ENCODE peak calls at places on chromosomes 4 and X, in four cellular contexts. Y, P, W and Z are unnamed samples.

GRCh38 chr4:184732126-184732525 is 1.8 kb downstream of the CENPU start:
- DNase-seq in Y (no peak), P (no peak), W (no peak), Z (no peak)

GRCh38 chrX:16222123-16222522 is 54.8 kb downstream of the MAGEB17 start:
- DNase-seq in Y (no peak), P (no peak), W (no peak), Z (no peak)

GRCh38 chr4:137609693-137610450 is 77.6 kb upstream of the PCDH18 start:
- DNase-seq in Y (no peak), P (no peak), W (no peak), Z (no peak)

GRCh38 chr4:128385683-128386304 is 98.2 kb upstream of the PGRMC2 start:
- DNase-seq in Y (no peak), P (no peak), W (no peak), Z (peak; percentile 34)

GRCh38 chr4:32569844-32570243 is 1849.7 kb downstream of the PCDH7 start:
- DNase-seq in Y (no peak), P (no peak), W (no peak), Z (no peak)

GRCh38 chrX:140087865-140088264 is 122.5 kb upstream of the CXorf66 start:
- DNase-seq in Y (no peak), P (no peak), W (no peak), Z (no peak)

GRCh38 chr4:152106113-152106763 is 345.4 kb upstream of the GATB start:
- DNase-seq in Y (peak; percentile 57), P (peak; percentile 38), W (peak; percentile 53), Z (no peak)

GRCh38 chr4:110869862-110870577 is 247.1 kb upstream of the PITX2 start:
- DNase-seq in Y (no peak), P (no peak), W (no peak), Z (no peak)

GRCh38 chrX:22276781-22277180 is 4.1 kb downstream of the CBLL2 start:
- DNase-seq in Y (no peak), P (no peak), W (no peak), Z (no peak)

GRCh38 chr4:186693159-186693815 is 30.4 kb downstream of the FAT1 start:
- DNase-seq in Y (peak; percentile 69), P (peak; percentile 83), W (no peak), Z (no peak)

GRCh38 chrX:122517781-122518180 is 666.3 kb upstream of the GRIA3 start:
- DNase-seq in Y (no peak), P (no peak), W (no peak), Z (no peak)

GRCh38 chr4:20615492-20616136 is 84.6 kb upstream of the PACRGL start:
- DNase-seq in Y (no peak), P (no peak), W (no peak), Z (no peak)

GRCh38 chr4:179583221-179583620 is 2141.0 kb upstream of the AGA start:
- DNase-seq in Y (no peak), P (no peak), W (no peak), Z (no peak)

GRCh38 chr4:7907142-7907541 is 32.5 kb downstream of the AFAP1 start:
- DNase-seq in Y (no peak), P (no peak), W (no peak), Z (no peak)
- H3K4me1 ChIP-seq in Y (peaks cover 8% of the 10 kb centered on the region), P (peaks cover 15% of the 10 kb centered on the region), W (peaks cover 12% of the 10 kb centered on the region), Z (no peaks in the 10 kb centered on the region)

DNA sequence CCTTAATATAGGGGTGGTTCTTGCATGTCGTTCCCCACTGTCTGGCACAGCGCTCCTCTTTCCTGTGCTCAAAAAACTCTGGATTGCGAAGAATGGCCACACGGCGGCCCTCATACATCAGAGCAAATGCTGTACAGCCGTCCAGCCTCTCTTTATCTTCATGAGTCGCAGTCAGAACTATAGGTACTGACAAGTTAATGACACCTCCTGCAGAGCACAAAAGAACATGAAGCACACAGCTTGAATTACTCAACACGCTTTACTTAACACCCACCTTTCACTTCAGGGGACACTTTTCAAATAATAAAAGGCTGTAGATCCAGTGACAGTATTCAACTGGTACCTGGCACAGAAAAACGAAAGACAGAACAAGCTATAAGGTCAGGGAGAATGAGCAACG is 65.3 kb downstream of the PAPSS1 start:
- DNase-seq in Y (no peak), P (no peak), W (no peak), Z (no peak)
- TF ChIP-seq POLR2A in Y (no peak), P (no peak), W (no peak), Z (no peak)

GRCh38 chr4:174503079-174503724 is 19.1 kb downstream of the HPGD start:
- DNase-seq in Y (peak; percentile 53), P (no peak), W (no peak), Z (no peak)
- H3K4me1 ChIP-seq in Y (peaks cover 19% of the 10 kb centered on the region), P (no peaks in the 10 kb centered on the region), W (no peaks in the 10 kb centered on the region), Z (no peaks in the 10 kb centered on the region)

GRCh38 chr4:54716478-54717065 is 58.8 kb downstream of the KIT start:
- DNase-seq in Y (no peak), P (no peak), W (no peak), Z (no peak)

GRCh38 chr4:54709281-54709854 is 51.6 kb downstream of the KIT start:
- DNase-seq in Y (no peak), P (no peak), W (no peak), Z (no peak)

GRCh38 chr4:54719378-54719777 is 61.6 kb downstream of the KIT start:
- DNase-seq in Y (no peak), P (no peak), W (no peak), Z (no peak)

GRCh38 chr4:54717694-54718093 is 59.9 kb downstream of the KIT start:
- DNase-seq in Y (no peak), P (no peak), W (no peak), Z (no peak)

DNA sequence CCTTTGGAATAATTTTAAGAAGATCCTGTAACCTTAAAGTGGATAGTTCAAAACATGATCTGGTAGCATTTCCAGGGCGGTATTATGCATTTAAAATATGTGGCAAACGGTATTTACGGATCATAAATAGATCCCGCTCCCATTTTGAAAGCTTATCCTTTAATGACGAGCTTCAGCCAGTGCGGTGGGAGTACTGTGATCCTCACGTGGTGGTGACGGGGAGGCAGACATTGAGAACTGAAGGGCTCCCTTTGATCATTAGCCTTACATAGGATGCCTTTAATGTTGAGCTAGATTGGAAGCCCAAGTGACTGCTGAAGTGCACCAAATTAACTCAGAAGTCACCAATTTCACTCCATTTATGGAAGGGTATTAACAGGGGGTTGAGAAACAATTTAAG is 56.9 kb downstream of the KIT start:
- DNase-seq in Y (no peak), P (no peak), W (no peak), Z (no peak)
- TF ChIP-seq POLR2A in Y (no peak), P (no peak), W (no peak), Z (no peak)

GRCh38 chrX:45749375-45749774 is 548.7 kb upstream of the DIPK2B start:
- DNase-seq in Y (no peak), P (no peak), W (no peak), Z (no peak)
- H3K4me1 ChIP-seq in Y (no peaks in the 10 kb centered on the region), P (no peaks in the 10 kb centered on the region), W (no peaks in the 10 kb centered on the region), Z (no peaks in the 10 kb centered on the region)

GRCh38 chrX:40175416-40176255 is 77.9 kb upstream of the BCOR start:
- DNase-seq in Y (peak; percentile 80), P (peak; percentile 66), W (peak; percentile 66), Z (peak; percentile 37)

GRCh38 chrX:40176979-40177430 is 79.2 kb upstream of the BCOR start:
- DNase-seq in Y (no peak), P (peak; percentile 50), W (no peak), Z (no peak)

GRCh38 chrX:40174594-40175415 is 77.0 kb upstream of the BCOR start:
- DNase-seq in Y (peak; percentile 57), P (peak; percentile 63), W (peak; percentile 56), Z (no peak)

GRCh38 chrX:40177489-40177888 is 79.7 kb upstream of the BCOR start:
- DNase-seq in Y (no peak), P (no peak), W (no peak), Z (no peak)

GRCh38 chrX:40176256-40176978 is 78.7 kb upstream of the BCOR start:
- DNase-seq in Y (peak; percentile 78), P (peak; percentile 75), W (peak; percentile 47), Z (peak; percentile 50)
- TF ChIP-seq POLR2A in Y (peak; percentile 62), P (peak; percentile 73), W (peak; percentile 5), Z (no peak)

GRCh38 chr4:6451309-6451708 is 21.1 kb downstream of the PPP2R2C start:
- DNase-seq in Y (no peak), P (no peak), W (no peak), Z (no peak)

GRCh38 chr4:6449335-6449734 is 23.1 kb downstream of the PPP2R2C start:
- DNase-seq in Y (no peak), P (no peak), W (no peak), Z (no peak)

GRCh38 chr4:6452116-6452896 is 20.1 kb downstream of the PPP2R2C start:
- DNase-seq in Y (no peak), P (no peak), W (no peak), Z (no peak)

GRCh38 chr4:6449746-6450369 is 22.6 kb downstream of the PPP2R2C start:
- DNase-seq in Y (no peak), P (no peak), W (no peak), Z (no peak)

DNA sequence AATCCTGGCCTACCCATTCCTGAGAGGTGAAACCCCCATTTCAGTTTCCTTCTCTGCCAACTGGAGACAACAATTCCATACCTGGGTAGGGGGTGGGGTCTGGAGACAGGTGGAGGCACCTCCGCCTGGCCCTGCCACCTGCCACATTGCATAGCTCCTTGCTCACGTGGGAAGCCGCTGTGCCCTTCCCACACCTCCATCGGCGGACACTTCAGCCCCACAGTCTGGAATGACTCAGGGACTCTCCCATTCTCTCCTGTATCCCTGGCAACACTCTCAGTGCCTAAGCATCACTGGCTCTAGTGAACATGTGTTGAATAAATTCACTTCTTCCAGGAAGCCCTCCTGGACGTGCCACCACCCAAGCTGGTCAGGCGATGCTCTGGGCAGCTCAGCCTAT is 21.7 kb downstream of the PPP2R2C start:
- DNase-seq in Y (no peak), P (no peak), W (no peak), Z (no peak)
- H3K4me1 ChIP-seq in Y (no peaks in the 10 kb centered on the region), P (no peaks in the 10 kb centered on the region), W (peaks cover 4% of the 10 kb centered on the region), Z (peaks cover 3% of the 10 kb centered on the region)

GRCh38 chr4:519203-519651 is 20.2 kb downstream of the PIGG start:
- DNase-seq in Y (no peak), P (no peak), W (no peak), Z (no peak)
- TF ChIP-seq POLR2A in Y (no peak), P (no peak), W (no peak), Z (no peak)

DNA sequence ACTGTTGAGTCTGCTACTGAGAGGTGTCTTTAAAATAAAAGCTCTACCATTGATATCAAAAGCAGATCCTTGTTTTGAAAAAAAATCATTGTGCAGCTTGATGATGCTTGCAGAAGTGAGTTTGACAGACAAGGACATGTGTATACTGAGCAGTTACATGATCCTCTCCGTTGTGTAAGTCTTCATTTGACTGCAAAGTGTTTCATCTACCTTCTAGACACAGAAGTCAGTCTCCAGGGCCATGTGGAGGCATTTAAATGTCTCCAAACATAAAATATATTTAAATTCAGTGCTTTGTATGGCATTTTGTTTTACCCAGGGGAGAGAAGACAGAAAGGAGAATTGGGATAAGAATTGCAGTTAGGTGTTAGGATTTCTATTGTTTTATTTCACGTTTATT is 107.8 kb upstream of the MYOZ2 start:
- DNase-seq in Y (no peak), P (no peak), W (no peak), Z (no peak)
- H3K4me1 ChIP-seq in Y (peaks cover 14% of the 10 kb centered on the region), P (peaks cover 12% of the 10 kb centered on the region), W (peaks cover 8% of the 10 kb centered on the region), Z (no peaks in the 10 kb centered on the region)